ENCODE peak calls at places on chromosomes 7 and 10, in four cellular contexts. O, R, F and U are unnamed samples.
A peak's percentile ranks its signal among the peaks of the same experiment; 100 is the strongest.

GRCh38 chr7:53604201-53604600 is 568.8 kb downstream of the POM121L12 start:
- DNase-seq in O (no peak), R (no peak), F (no peak), U (no peak)

GRCh38 chr7:35465791-35466336 is 212.0 kb upstream of the TBX20 start:
- DNase-seq in O (no peak), R (no peak), F (no peak), U (no peak)

GRCh38 chr10:20110435-20111119 is 294.3 kb downstream of the PLXDC2 start:
- DNase-seq in O (no peak), R (no peak), F (no peak), U (no peak)

GRCh38 chr10:97542169-97543024 is 30.2 kb upstream of the ANKRD2 start:
- DNase-seq in O (peak; percentile 97), R (peak; percentile 24), F (peak; percentile 98), U (no peak)

GRCh38 chr7:90655566-90655965 is 59.4 kb downstream of the CDK14 start:
- DNase-seq in O (peak; percentile 94), R (no peak), F (peak; percentile 85), U (no peak)

GRCh38 chr7:150668472-150668911 is 17.0 kb upstream of the GIMAP2 start:
- DNase-seq in O (no peak), R (no peak), F (no peak), U (peak; percentile 99)

GRCh38 chr10:11612004-11613001 is 853 bp upstream of the USP6NL start:
- DNase-seq in O (no peak), R (peak; percentile 86), F (peak; percentile 55), U (no peak)

GRCh38 chr10:98956576-98957260 is 278.9 kb downstream of the HPSE2 start:
- DNase-seq in O (peak; percentile 73), R (no peak), F (no peak), U (no peak)

GRCh38 chr7:47361746-47362215 is 220.1 kb downstream of the TNS3 start:
- DNase-seq in O (peak; percentile 88), R (no peak), F (no peak), U (peak; percentile 12)

GRCh38 chr10:34859170-34859569 is 44.1 kb upstream of the PARD3 start:
- DNase-seq in O (peak; percentile 26), R (no peak), F (no peak), U (no peak)

GRCh38 chr10:35643151-35643975 is 1.3 kb upstream of the FZD8 start:
- DNase-seq in O (peak; percentile 66), R (peak; percentile 54), F (peak; percentile 79), U (no peak)

GRCh38 chr7:103679156-103680132 is 233.4 kb upstream of the SLC26A5 start:
- DNase-seq in O (peak; percentile 71), R (no peak), F (no peak), U (no peak)

GRCh38 chr7:100674441-100675407 is 1.2 kb downstream of the GNB2 start:
- DNase-seq in O (no peak), R (no peak), F (peak; percentile 42), U (no peak)

GRCh38 chr7:100676501-100677306 is 3.2 kb downstream of the GNB2 start:
- DNase-seq in O (no peak), R (no peak), F (no peak), U (no peak)

GRCh38 chr7:100677308-100678095 is 4.0 kb downstream of the GNB2 start:
- DNase-seq in O (no peak), R (no peak), F (no peak), U (no peak)

GRCh38 chr7:100673942-100674431 is 447 bp downstream of the GNB2 start:
- DNase-seq in O (no peak), R (peak; percentile 66), F (no peak), U (no peak)

DNA sequence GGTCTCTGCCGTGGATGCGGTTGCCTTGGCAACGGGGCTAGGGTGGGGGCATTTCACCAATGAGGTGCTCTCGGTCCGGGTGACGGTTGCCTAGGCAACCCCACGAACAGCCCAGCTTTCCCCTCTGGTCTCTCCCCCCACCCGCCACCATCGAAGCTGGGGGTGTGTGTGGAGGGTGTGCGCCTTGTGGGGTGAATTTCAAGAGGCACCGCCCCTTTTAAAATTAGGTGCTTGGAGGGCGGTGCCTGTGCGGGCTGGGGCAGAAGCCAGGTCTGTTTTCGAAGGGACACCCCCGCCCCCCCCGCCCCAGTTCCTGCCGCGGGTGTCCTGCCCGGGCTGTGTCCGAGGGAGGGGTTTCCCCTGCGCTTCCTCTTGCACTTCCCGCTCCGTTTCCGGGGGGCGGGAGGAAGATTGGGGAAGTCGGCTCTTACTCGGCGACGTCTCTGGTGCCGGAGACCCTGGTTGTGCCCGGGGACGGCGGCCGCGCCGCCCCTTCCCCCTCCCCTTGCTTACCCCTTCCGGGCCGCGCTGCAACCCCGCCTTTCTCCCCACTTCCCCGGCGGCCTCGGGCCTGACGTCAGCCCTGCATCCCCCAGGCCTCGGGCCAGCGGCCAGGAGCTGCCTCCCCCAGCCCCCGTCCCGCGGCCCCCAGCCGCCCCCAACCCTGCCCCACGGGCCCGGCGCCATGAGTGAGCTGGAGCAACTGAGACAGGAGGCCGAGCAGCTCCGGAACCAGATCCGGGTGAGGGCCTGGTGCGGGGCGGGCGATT is 2.2 kb downstream of the GNB2 start:
- DNase-seq in O (peak; percentile 59), R (peak; percentile 89), F (peak; percentile 59), U (peak; percentile 34)
- TF ChIP-seq POLR2A in O (no peak), R (no peak), F (peak; percentile 37), U (peak; percentile 59)

DNA sequence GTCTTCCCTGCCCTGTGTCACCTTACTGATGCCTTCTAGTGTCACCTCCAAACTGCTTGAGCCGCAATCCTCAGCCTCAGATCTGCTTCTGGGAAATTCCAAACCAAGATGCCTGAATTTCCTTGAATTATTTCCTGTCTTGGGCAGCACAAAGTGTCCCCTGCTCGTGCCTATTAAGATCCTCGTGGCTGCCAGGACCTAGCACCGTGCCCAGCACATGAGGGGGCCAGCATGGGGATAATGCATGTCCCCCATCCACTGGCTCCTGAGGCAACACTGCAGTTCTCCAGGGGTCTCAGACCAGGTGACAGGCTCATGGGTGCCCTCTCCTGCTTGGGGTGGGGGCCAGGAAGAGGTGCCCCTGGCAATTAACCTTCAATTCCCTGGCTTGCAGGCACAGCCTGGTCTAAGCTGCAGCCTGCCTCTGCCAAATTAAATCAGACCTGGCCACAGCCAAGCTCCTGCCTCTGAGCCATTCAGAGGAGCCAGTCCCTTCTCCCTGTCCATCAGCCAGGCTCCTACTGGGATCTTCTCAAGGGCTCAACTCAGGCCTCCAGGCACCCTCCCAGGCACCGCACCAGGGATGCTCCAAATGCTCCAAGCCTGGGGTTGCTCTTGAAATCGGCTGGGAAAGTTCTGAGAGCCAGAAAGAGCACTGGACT is 146.6 kb downstream of the SH3PXD2A start:
- DNase-seq in O (no peak), R (no peak), F (no peak), U (no peak)
- TF ChIP-seq FOS in O (no peak), R (no peak), F (no peak), U (no peak)

GRCh38 chr7:26187380-26188290 is 12.9 kb downstream of the HNRNPA2B1 start:
- DNase-seq in O (no peak), R (peak; percentile 27), F (no peak), U (no peak)
- TF ChIP-seq POLR2A in O (peak; percentile 70), R (peak; percentile 86), F (peak; percentile 70), U (peak; percentile 75)

DNA sequence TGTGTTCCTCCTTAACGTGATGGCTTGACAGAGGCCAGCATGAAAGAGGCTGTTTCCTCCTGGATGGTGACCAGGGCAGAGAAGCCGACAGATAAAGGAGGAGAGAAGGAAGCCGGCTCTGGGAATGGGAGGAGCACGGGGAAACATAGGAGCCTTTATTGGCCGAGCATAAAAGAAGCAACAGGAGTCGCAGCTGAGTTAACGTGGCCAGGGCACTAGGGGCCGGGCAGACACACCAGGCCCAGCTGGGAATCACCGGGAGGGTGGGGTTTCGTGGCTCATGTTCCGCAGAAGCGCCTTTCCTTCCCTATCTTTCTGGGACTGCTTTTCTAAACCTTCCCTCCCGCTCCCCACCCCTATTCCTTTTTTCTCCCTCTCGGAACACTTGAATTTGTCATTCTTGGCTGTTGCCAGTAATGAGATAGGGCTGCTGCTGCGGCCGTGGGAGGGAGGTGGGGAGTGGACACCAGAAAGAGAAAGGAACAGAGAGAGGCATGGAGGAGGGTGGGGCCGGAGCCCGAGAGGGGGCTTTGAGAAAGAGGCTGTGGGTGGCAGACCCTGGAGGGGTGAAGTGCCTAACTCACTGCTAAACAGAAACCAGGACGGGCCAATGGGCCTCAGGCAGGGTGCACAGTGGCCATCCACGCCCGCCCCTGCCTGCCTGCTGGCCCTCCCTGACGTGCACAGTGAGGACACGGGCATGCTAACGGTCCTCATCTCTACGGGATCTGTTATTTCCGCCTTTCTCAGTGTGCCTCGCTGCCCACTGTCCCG is 65.2 kb downstream of the COL13A1 start:
- DNase-seq in O (peak; percentile 84), R (no peak), F (peak; percentile 80), U (no peak)
- TF ChIP-seq FOS in O (no peak), R (no peak), F (no peak), U (no peak)

GRCh38 chr7:92245487-92246362 is at the start of the genes ANKIB1 and KRIT1:
- DNase-seq in O (peak; percentile 67), R (peak; percentile 90), F (peak; percentile 91), U (peak; percentile 51)
- TF ChIP-seq POLR2A in O (peak; percentile 71), R (peak; percentile 98), F (no peak), U (peak; percentile 90)